ENCODE peak calls at places on chromosomes 3 and 15, in four cellular contexts. One of them, this sample, is unnamed.

GRCh38 chr3:71541313-71541712 is 42.2 kb downstream of the FOXP1 start:
- DNase-seq in ovary: no peak
- DNase-seq in A549: no peak
- DNase-seq in body of pancreas: no peak
- DNase-seq in this sample: no peak

GRCh38 chr3:187328691-187329090 is 37.2 kb upstream of the MASP1 start:
- DNase-seq in body of pancreas: no peak
- DNase-seq in ovary: no peak
- DNase-seq in A549: no peak
- DNase-seq in this sample: no peak

GRCh38 chr3:186035277-186035676 is 73.6 kb downstream of the ETV5 start:
- DNase-seq in A549: no peak
- DNase-seq in body of pancreas: no peak
- DNase-seq in ovary: no peak
- DNase-seq in this sample: no peak

GRCh38 chr3:48650723-48651122 is 12.0 kb downstream of the CELSR3 start:
- DNase-seq in ovary: no peak
- DNase-seq in A549: no peak
- DNase-seq in body of pancreas: no peak
- DNase-seq in this sample: no peak

GRCh38 chr3:158419820-158420653 is 151.0 kb upstream of the MLF1 start:
- DNase-seq in ovary: no peak
- DNase-seq in A549: no peak
- DNase-seq in body of pancreas: no peak
- DNase-seq in this sample: no peak

GRCh38 chr3:125112981-125113380 is 57.2 kb upstream of the HEG1 start:
- DNase-seq in body of pancreas: no peak
- DNase-seq in A549: no peak
- DNase-seq in ovary: no peak
- DNase-seq in this sample: no peak

GRCh38 chr3:108180214-108180613 is 42.0 kb downstream of the IFT57 start:
- DNase-seq in A549: no peak
- DNase-seq in ovary: no peak
- DNase-seq in body of pancreas: no peak
- DNase-seq in this sample: no peak

GRCh38 chr3:164673738-164674137 is 404.6 kb downstream of the SI start:
- DNase-seq in A549: no peak
- DNase-seq in body of pancreas: no peak
- DNase-seq in ovary: no peak
- DNase-seq in this sample: no peak

GRCh38 chr3:58536501-58537411 is at the start of gene ACOX2:
- DNase-seq in ovary: peak; percentile 79
- DNase-seq in body of pancreas: peak; percentile 41
- DNase-seq in A549: no peak
- DNase-seq in this sample: peak; percentile 96

GRCh38 chr3:71285086-71285485 is 298.4 kb downstream of the FOXP1 start:
- DNase-seq in body of pancreas: no peak
- DNase-seq in A549: no peak
- DNase-seq in ovary: no peak
- DNase-seq in this sample: no peak

GRCh38 chr3:31227152-31227581 is 305.6 kb upstream of the STT3B start:
- DNase-seq in body of pancreas: no peak
- DNase-seq in A549: no peak
- DNase-seq in ovary: no peak
- DNase-seq in this sample: no peak

GRCh38 chr3:141367038-141367730 is 1.1 kb upstream of the ZBTB38 start:
- DNase-seq in A549: no peak
- DNase-seq in body of pancreas: no peak
- DNase-seq in ovary: peak; percentile 50
- DNase-seq in this sample: no peak

GRCh38 chr3:18434731-18435130 is 9.6 kb upstream of the SATB1 start:
- DNase-seq in A549: no peak
- DNase-seq in body of pancreas: no peak
- DNase-seq in ovary: no peak
- DNase-seq in this sample: no peak
- H3K4me3 ChIP-seq in A549: no peak overlapping the region
- H3K4me3 ChIP-seq in body of pancreas: no peak overlapping the region
- H3K4me3 ChIP-seq in ovary: no peak overlapping the region
- H3K4me3 ChIP-seq in this sample: no peak overlapping the region

GRCh38 chr3:13782501-13782900 is 97.4 kb downstream of the WNT7A start:
- DNase-seq in ovary: peak; percentile 34
- DNase-seq in body of pancreas: no peak
- DNase-seq in A549: no peak
- DNase-seq in this sample: peak; percentile 14

GRCh38 chr3:13776253-13777050 is 103.4 kb downstream of the WNT7A start:
- DNase-seq in ovary: peak; percentile 4
- DNase-seq in A549: no peak
- DNase-seq in body of pancreas: no peak
- DNase-seq in this sample: no peak

GRCh38 chr3:13783556-13783955 is 96.3 kb downstream of the WNT7A start:
- DNase-seq in A549: no peak
- DNase-seq in ovary: peak; percentile 1
- DNase-seq in body of pancreas: no peak
- DNase-seq in this sample: no peak

GRCh38 chr3:13781417-13781816 is 98.5 kb downstream of the WNT7A start:
- DNase-seq in body of pancreas: no peak
- DNase-seq in ovary: no peak
- DNase-seq in A549: no peak
- DNase-seq in this sample: no peak

DNA sequence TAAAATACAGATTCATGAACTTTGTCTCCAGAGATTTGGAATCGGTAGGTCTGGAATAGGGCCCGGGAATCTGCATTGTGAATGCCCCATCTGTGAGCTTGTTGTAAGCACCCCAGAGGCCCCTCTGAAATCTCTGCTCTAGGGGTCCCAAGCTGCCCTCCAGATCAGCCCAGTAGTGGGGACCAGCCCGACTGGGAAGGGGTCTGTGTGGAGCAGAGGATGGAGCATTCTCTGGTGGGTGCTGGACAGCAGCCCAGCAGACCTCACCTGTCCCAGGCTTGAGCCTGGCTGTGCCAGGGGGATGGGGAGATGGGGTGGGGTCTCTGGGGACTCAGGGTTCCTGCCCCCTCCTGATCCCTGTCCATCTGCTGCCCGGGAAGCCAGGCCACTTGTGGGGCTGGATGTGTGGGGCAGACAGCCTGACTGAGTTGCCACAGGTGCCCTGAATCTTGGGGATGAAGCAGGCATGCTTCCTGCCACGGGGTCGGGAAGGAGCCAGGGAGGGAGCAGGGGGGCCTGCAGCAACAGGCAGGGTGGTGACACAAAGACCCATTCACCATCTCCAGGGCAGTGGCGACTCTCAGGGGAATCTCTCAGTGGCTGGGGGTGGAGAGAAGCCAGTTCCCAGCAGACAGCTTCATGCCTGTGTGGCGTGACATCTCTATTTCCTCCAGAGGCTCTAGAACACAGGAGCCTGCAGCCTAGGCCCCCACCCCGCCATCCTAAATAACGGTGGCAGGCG is 99.3 kb downstream of the WNT7A start:
- DNase-seq in A549: no peak
- DNase-seq in ovary: peak; percentile 8
- DNase-seq in body of pancreas: no peak
- DNase-seq in this sample: no peak
- TF ChIP-seq POLR2A in A549: no peak
- TF ChIP-seq POLR2A in ovary: no peak
- TF ChIP-seq POLR2A in body of pancreas: no peak
- TF ChIP-seq POLR2A in this sample: no peak

GRCh38 chr15:88604972-88605506 is 16.1 kb upstream of the AEN start:
- DNase-seq in body of pancreas: no peak
- DNase-seq in A549: no peak
- DNase-seq in ovary: no peak
- DNase-seq in this sample: peak; percentile 72

GRCh38 chr15:88604381-88604951 is 16.7 kb upstream of the AEN start:
- DNase-seq in A549: no peak
- DNase-seq in body of pancreas: peak; percentile 22
- DNase-seq in ovary: no peak
- DNase-seq in this sample: peak; percentile 86

GRCh38 chr15:88606437-88606794 is 14.7 kb upstream of the AEN start:
- DNase-seq in A549: no peak
- DNase-seq in ovary: no peak
- DNase-seq in body of pancreas: no peak
- DNase-seq in this sample: no peak

GRCh38 chr15:88603885-88604284 is 17.3 kb upstream of the AEN start:
- DNase-seq in A549: no peak
- DNase-seq in body of pancreas: no peak
- DNase-seq in ovary: no peak
- DNase-seq in this sample: peak; percentile 71

DNA sequence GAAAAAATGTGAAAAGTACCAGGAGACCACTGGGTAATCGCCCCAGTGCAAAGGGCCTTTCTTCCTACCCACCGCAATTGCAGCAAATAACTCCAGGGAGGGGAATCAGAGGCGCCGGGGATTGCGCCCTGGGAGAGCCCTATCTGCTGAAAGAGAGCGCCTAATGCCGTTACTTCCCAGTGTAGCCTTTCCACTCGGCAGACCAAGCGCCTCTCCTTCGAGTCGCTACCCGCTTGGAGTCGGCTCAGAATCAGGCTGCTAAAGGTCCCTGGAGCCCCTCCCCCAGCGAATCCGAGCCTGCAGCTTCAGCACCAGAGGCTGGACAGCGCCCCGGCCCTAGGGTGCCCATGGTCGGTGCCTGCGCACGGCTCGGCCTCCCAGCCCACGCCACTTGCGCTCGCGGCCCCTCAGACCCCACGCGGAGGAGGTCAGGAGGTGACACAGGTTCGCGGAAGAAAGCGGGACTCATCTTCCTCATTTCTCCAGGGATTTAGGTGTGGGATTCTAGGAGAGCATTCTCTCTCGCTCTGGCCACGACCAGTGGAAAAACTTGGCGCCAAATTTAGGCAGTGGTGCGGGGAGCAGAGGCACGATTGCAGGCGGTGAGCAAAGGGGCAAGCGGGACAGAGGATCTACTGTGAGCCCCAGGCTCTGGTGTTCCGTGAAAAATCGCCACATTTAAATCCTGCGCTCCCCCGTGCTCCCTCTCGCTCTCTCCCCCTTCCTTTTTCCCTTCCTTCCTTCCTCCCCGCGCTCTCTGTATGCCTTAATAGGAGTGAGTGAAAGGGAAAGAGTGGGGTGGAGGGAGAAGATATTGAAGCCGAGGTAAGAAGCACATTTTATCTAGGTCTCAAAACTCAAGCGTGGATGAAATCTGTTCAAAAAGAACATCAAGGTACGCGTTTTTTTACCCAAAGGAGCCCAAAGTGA is 15.4 kb upstream of the AEN start:
- DNase-seq in A549: no peak
- DNase-seq in body of pancreas: peak; percentile 64
- DNase-seq in ovary: peak; percentile 66
- DNase-seq in this sample: peak; percentile 93
- H3K4me3 ChIP-seq in A549: peak overlapping the region; percentile 33
- H3K4me3 ChIP-seq in body of pancreas: no peak overlapping the region
- H3K4me3 ChIP-seq in ovary: no peak overlapping the region
- H3K4me3 ChIP-seq in this sample: peak overlapping the region; percentile 46

GRCh38 chr15:78540135-78540954 is at the start of gene PSMA4:
- DNase-seq in ovary: peak; percentile 96
- DNase-seq in body of pancreas: peak; percentile 89
- DNase-seq in A549: peak; percentile 97
- DNase-seq in this sample: peak; percentile 93
- TF ChIP-seq POLR2A in ovary: peak; percentile 88
- TF ChIP-seq POLR2A in body of pancreas: peak; percentile 83
- TF ChIP-seq POLR2A in A549: peak; percentile 95
- TF ChIP-seq POLR2A in this sample: no peak

GRCh38 chr3:110815008-110815583 is 256.5 kb upstream of the NECTIN3 start:
- DNase-seq in ovary: no peak
- DNase-seq in A549: no peak
- DNase-seq in body of pancreas: no peak
- DNase-seq in this sample: no peak
- H3K4me3 ChIP-seq in ovary: no peak overlapping the region
- H3K4me3 ChIP-seq in A549: no peak overlapping the region
- H3K4me3 ChIP-seq in body of pancreas: no peak overlapping the region
- H3K4me3 ChIP-seq in this sample: no peak overlapping the region

GRCh38 chr15:50182233-50183013 is 427 bp downstream of the SLC27A2 start:
- DNase-seq in ovary: peak; percentile 41
- DNase-seq in body of pancreas: peak; percentile 16
- DNase-seq in A549: peak; percentile 55
- DNase-seq in this sample: peak; percentile 44
- TF ChIP-seq POLR2A in ovary: no peak
- TF ChIP-seq POLR2A in body of pancreas: no peak
- TF ChIP-seq POLR2A in A549: peak; percentile 11
- TF ChIP-seq POLR2A in this sample: no peak

GRCh38 chr15:75661041-75661778 is 13.5 kb downstream of the SNX33 start:
- DNase-seq in A549: peak; percentile 84
- DNase-seq in ovary: peak; percentile 93
- DNase-seq in body of pancreas: peak; percentile 53
- DNase-seq in this sample: peak; percentile 96
- H3K4me3 ChIP-seq in A549: no peak overlapping the region
- H3K4me3 ChIP-seq in ovary: no peak overlapping the region
- H3K4me3 ChIP-seq in body of pancreas: no peak overlapping the region
- H3K4me3 ChIP-seq in this sample: no peak overlapping the region

This sample was measured in thyroid gland.